ENCODE peak calls at places on chromosome 7, in six cellular contexts. One of them, this sample, is unnamed.

GRCh38 chr7:150973571-150974451 is 4.3 kb downstream of the KCNH2 start:
- DNase-seq in brain microvascular endothelial cell: no peak
- DNase-seq in HFF-Myc: no peak
- DNase-seq in activated gamma-delta T cell treated with Interleukin-2 at 50 U/mL for 16 hours: no peak
- DNase-seq in SW480: peak
- DNase-seq in COR-L47: peak
- DNase-seq in this sample: no peak

GRCh38 chr7:114813597-114813996 is 108.3 kb upstream of the MDFIC start:
- DNase-seq in COR-L47: no peak
- DNase-seq in HFF-Myc: no peak
- DNase-seq in brain microvascular endothelial cell: no peak
- DNase-seq in SW480: no peak
- DNase-seq in activated gamma-delta T cell treated with Interleukin-2 at 50 U/mL for 16 hours: no peak
- DNase-seq in this sample: no peak

GRCh38 chr7:142231716-142232115 is 26.1 kb downstream of the PRSS58 start:
- DNase-seq in brain microvascular endothelial cell: no peak
- DNase-seq in COR-L47: no peak
- DNase-seq in activated gamma-delta T cell treated with Interleukin-2 at 50 U/mL for 16 hours: no peak
- DNase-seq in HFF-Myc: no peak
- DNase-seq in SW480: peak
- DNase-seq in this sample: no peak

GRCh38 chr7:155570171-155570958 is 24.0 kb upstream of the CNPY1 start:
- DNase-seq in activated gamma-delta T cell treated with Interleukin-2 at 50 U/mL for 16 hours: no peak
- DNase-seq in brain microvascular endothelial cell: no peak
- DNase-seq in COR-L47: no peak
- DNase-seq in HFF-Myc: no peak
- DNase-seq in SW480: no peak
- DNase-seq in this sample: no peak

GRCh38 chr7:129401968-129402860 is 32.0 kb upstream of the STRIP2 start:
- DNase-seq in HFF-Myc: no peak
- DNase-seq in COR-L47: no peak
- DNase-seq in activated gamma-delta T cell treated with Interleukin-2 at 50 U/mL for 16 hours: no peak
- DNase-seq in brain microvascular endothelial cell: no peak
- DNase-seq in SW480: no peak
- DNase-seq in this sample: no peak

GRCh38 chr7:142808802-142809583 is 38.2 kb downstream of the PRSS2 start:
- DNase-seq in activated gamma-delta T cell treated with Interleukin-2 at 50 U/mL for 16 hours: peak
- DNase-seq in COR-L47: no peak
- DNase-seq in brain microvascular endothelial cell: peak
- DNase-seq in HFF-Myc: no peak
- DNase-seq in SW480: peak
- DNase-seq in this sample: no peak

GRCh38 chr7:80298201-80298600 is 163.6 kb downstream of the GNAI1 start:
- DNase-seq in COR-L47: no peak
- DNase-seq in brain microvascular endothelial cell: no peak
- DNase-seq in activated gamma-delta T cell treated with Interleukin-2 at 50 U/mL for 16 hours: no peak
- DNase-seq in HFF-Myc: no peak
- DNase-seq in SW480: no peak
- DNase-seq in this sample: no peak

GRCh38 chr7:30068117-30068516 is 39.9 kb downstream of the PLEKHA8 start:
- DNase-seq in brain microvascular endothelial cell: peak
- DNase-seq in activated gamma-delta T cell treated with Interleukin-2 at 50 U/mL for 16 hours: no peak
- DNase-seq in COR-L47: no peak
- DNase-seq in HFF-Myc: no peak
- DNase-seq in SW480: no peak
- DNase-seq in this sample: no peak

GRCh38 chr7:73526892-73527821 is 5.1 kb upstream of the BAZ1B start:
- DNase-seq in SW480: peak
- DNase-seq in HFF-Myc: no peak
- DNase-seq in COR-L47: peak
- DNase-seq in brain microvascular endothelial cell: no peak
- DNase-seq in activated gamma-delta T cell treated with Interleukin-2 at 50 U/mL for 16 hours: no peak
- DNase-seq in this sample: no peak

GRCh38 chr7:5428470-5429252 is 5.0 kb upstream of the TNRC18 start:
- DNase-seq in brain microvascular endothelial cell: peak
- DNase-seq in SW480: peak
- DNase-seq in activated gamma-delta T cell treated with Interleukin-2 at 50 U/mL for 16 hours: no peak
- DNase-seq in COR-L47: peak
- DNase-seq in HFF-Myc: no peak
- DNase-seq in this sample: no peak

GRCh38 chr7:91411062-91411461 is 146.8 kb downstream of the FZD1 start:
- DNase-seq in HFF-Myc: no peak
- DNase-seq in SW480: no peak
- DNase-seq in activated gamma-delta T cell treated with Interleukin-2 at 50 U/mL for 16 hours: no peak
- DNase-seq in COR-L47: no peak
- DNase-seq in brain microvascular endothelial cell: no peak
- DNase-seq in this sample: no peak

GRCh38 chr7:98616381-98617050 is 569 bp upstream of the NPTX2 start:
- DNase-seq in SW480: no peak
- DNase-seq in HFF-Myc: no peak
- DNase-seq in brain microvascular endothelial cell: no peak
- DNase-seq in activated gamma-delta T cell treated with Interleukin-2 at 50 U/mL for 16 hours: no peak
- DNase-seq in COR-L47: no peak
- DNase-seq in this sample: no peak

GRCh38 chr7:29204491-29205281 is 10.1 kb downstream of the CHN2 start:
- DNase-seq in HFF-Myc: no peak
- DNase-seq in activated gamma-delta T cell treated with Interleukin-2 at 50 U/mL for 16 hours: no peak
- DNase-seq in SW480: no peak
- DNase-seq in COR-L47: no peak
- DNase-seq in brain microvascular endothelial cell: no peak
- DNase-seq in this sample: no peak

GRCh38 chr7:30930621-30931020 is 19.0 kb downstream of the AQP1 start:
- DNase-seq in COR-L47: no peak
- DNase-seq in activated gamma-delta T cell treated with Interleukin-2 at 50 U/mL for 16 hours: peak
- DNase-seq in HFF-Myc: no peak
- DNase-seq in brain microvascular endothelial cell: no peak
- DNase-seq in SW480: no peak
- DNase-seq in this sample: no peak

GRCh38 chr7:95971716-95972115 is 199.4 kb downstream of the DYNC1I1 start:
- DNase-seq in SW480: no peak
- DNase-seq in HFF-Myc: no peak
- DNase-seq in activated gamma-delta T cell treated with Interleukin-2 at 50 U/mL for 16 hours: no peak
- DNase-seq in brain microvascular endothelial cell: no peak
- DNase-seq in COR-L47: no peak
- DNase-seq in this sample: no peak

GRCh38 chr7:50564630-50565558 is at the start of gene DDC:
- DNase-seq in COR-L47: no peak
- DNase-seq in activated gamma-delta T cell treated with Interleukin-2 at 50 U/mL for 16 hours: no peak
- DNase-seq in brain microvascular endothelial cell: no peak
- DNase-seq in SW480: no peak
- DNase-seq in HFF-Myc: no peak
- DNase-seq in this sample: no peak

This sample was measured in vagina.